ENCODE peak calls at places on chromosomes 13 and 19, in nine cellular contexts. E, U, Q, Y, T, I, R, P and A are unnamed samples.

GRCh38 chr19:39080431-39080830 is 3.7 kb upstream of the ACP7 start:
- DNase-seq in T (no peak), R (no peak), U (no peak), Y (no peak), P (no peak), I (no peak), Q (no peak), E (no peak), A (no peak)

GRCh38 chr13:110116072-110116487 is 190.9 kb downstream of the COL4A1 start:
- DNase-seq in T (peak), U (peak), R (peak), E (peak), Y (peak), Q (peak), I (peak), P (peak), A (peak)

GRCh38 chr13:50589651-50590054 is 253.8 kb downstream of the DLEU7 start:
- DNase-seq in U (no peak), T (no peak), P (peak), Q (no peak), E (peak), R (peak), I (peak), Y (no peak), A (no peak)

GRCh38 chr13:24865158-24865557 is 101.2 kb downstream of the RNF17 start:
- DNase-seq in I (no peak), Q (no peak), P (peak), R (no peak), U (no peak), E (peak), Y (no peak), T (no peak), A (no peak)

GRCh38 chr19:45558399-45558878 is 26.2 kb downstream of the OPA3 start:
- DNase-seq in Y (peak), T (peak), R (peak), Q (peak), I (peak), U (peak), E (no peak), P (peak), A (no peak)

GRCh38 chr13:60758637-60759036 is 361.6 kb downstream of the TDRD3 start:
- DNase-seq in R (peak), I (no peak), P (no peak), Y (no peak), T (no peak), U (no peak), Q (no peak), E (no peak), A (no peak)

GRCh38 chr13:76837811-76838210 is 48.4 kb downstream of the KCTD12 start:
- DNase-seq in T (no peak), U (no peak), E (no peak), Y (no peak), R (no peak), P (peak), Q (no peak), I (no peak), A (no peak)

GRCh38 chr13:47508518-47509228 is 492.4 kb downstream of the SUCLA2 start:
- DNase-seq in Q (no peak), R (no peak), E (no peak), Y (no peak), P (no peak), T (no peak), U (no peak), I (no peak), A (no peak)

GRCh38 chr13:69720278-69720983 is 387.2 kb upstream of the ATXN8OS start:
- DNase-seq in U (no peak), R (no peak), T (peak), P (no peak), Q (no peak), I (no peak), E (no peak), Y (no peak), A (no peak)

GRCh38 chr19:54464624-54465266 is 1.2 kb upstream of the LENG9 start:
- DNase-seq in T (peak), Y (peak), I (peak), P (peak), R (peak), U (peak), E (peak), Q (peak), A (peak)

GRCh38 chr13:76019421-76020044 is 383.4 kb downstream of the LMO7 start:
- DNase-seq in Y (no peak), E (peak), U (no peak), T (no peak), Q (peak), R (no peak), I (peak), P (no peak), A (peak)

GRCh38 chr13:33644607-33645543 is 173.1 kb upstream of the RFC3 start:
- DNase-seq in Y (no peak), Q (no peak), I (no peak), T (no peak), E (no peak), U (peak), P (peak), R (no peak), A (peak)

GRCh38 chr19:3722443-3723109 is 14.4 kb downstream of the TJP3 start:
- DNase-seq in I (no peak), E (no peak), R (no peak), U (no peak), P (no peak), Y (no peak), Q (peak), T (peak), A (no peak)